ENCODE peak calls at places on chromosomes 6 and 20, in eight cellular contexts. V is Peyer's patch, I is AG09309, C is GM12878, P is choroid plexus epithelial cell, Y is foreskin fibroblast, S is NB4, Q is GM23338. Z is an unnamed sample.
A peak's percentile ranks its signal among the peaks of the same experiment; 100 is the strongest.

GRCh38 chr6:141451176-141451507 is 681.6 kb upstream of the GJE1 start:
- DNase-seq in V (no peak), I (no peak), C (no peak), P (no peak), Y (no peak), S (no peak), Q (no peak), Z (no peak)

GRCh38 chr20:17622851-17623508 is 53.1 kb downstream of the DSTN start:
- DNase-seq in V (peak; percentile 41), I (no peak), C (no peak), P (no peak), Y (no peak), S (no peak), Q (no peak), Z (no peak)

GRCh38 chr6:132270745-132271414 is 130.4 kb downstream of the MOXD1 start:
- DNase-seq in V (no peak), I (no peak), C (no peak), P (no peak), Y (peak; percentile 15), S (no peak), Q (no peak), Z (no peak)

GRCh38 chr6:36608788-36609563 is 14.8 kb downstream of the SRSF3 start:
- DNase-seq in V (no peak), I (no peak), C (no peak), P (no peak), Y (peak; percentile 47), S (no peak), Q (no peak), Z (no peak)

GRCh38 chr6:35248300-35248699 is 11.2 kb upstream of the ZNF76 start:
- DNase-seq in V (no peak), I (no peak), C (no peak), P (no peak), Y (peak; percentile 56), S (peak; percentile 25), Q (no peak), Z (no peak)

GRCh38 chr6:41064841-41065240 is 7.3 kb downstream of the OARD1 start:
- DNase-seq in V (no peak), I (no peak), C (no peak), P (no peak), Y (no peak), S (no peak), Q (no peak), Z (no peak)

GRCh38 chr6:36766649-36766945 is 69.0 kb downstream of the RAB44 start:
- DNase-seq in V (no peak), I (no peak), C (no peak), P (no peak), Y (no peak), S (no peak), Q (no peak), Z (no peak)

GRCh38 chr20:8144282-8145245 is 12.5 kb downstream of the PLCB1 start:
- DNase-seq in V (no peak), I (peak; percentile 57), C (no peak), P (peak; percentile 97), Y (peak; percentile 87), S (peak; percentile 81), Q (peak; percentile 8), Z (no peak)

GRCh38 chr6:52305948-52306767 is 21.6 kb upstream of the MCM3 start:
- DNase-seq in V (no peak), I (no peak), C (peak; percentile 85), P (no peak), Y (no peak), S (peak; percentile 52), Q (no peak), Z (no peak)

GRCh38 chr6:34172961-34173775 is 27.3 kb upstream of the GRM4 start:
- DNase-seq in V (no peak), I (no peak), C (no peak), P (no peak), Y (no peak), S (no peak), Q (no peak), Z (no peak)

GRCh38 chr6:45946887-45947286 is 68.8 kb downstream of the CLIC5 start:
- DNase-seq in V (no peak), I (no peak), C (no peak), P (peak; percentile 73), Y (peak; percentile 31), S (no peak), Q (no peak), Z (no peak)

GRCh38 chr6:1703091-1703855 is 93.6 kb downstream of the FOXC1 start:
- DNase-seq in V (no peak), I (no peak), C (no peak), P (no peak), Y (no peak), S (no peak), Q (no peak), Z (no peak)

GRCh38 chr20:46606817-46607190 is 44.5 kb downstream of the SLC13A3 start:
- DNase-seq in V (no peak), I (no peak), C (no peak), P (no peak), Y (no peak), S (no peak), Q (no peak), Z (no peak)

GRCh38 chr20:3543901-3544507 is 73.2 kb downstream of the ATRN start:
- DNase-seq in V (no peak), I (no peak), C (no peak), P (peak; percentile 66), Y (peak; percentile 4), S (no peak), Q (no peak), Z (no peak)

GRCh38 chr6:169106176-169106575 is 147.5 kb downstream of the THBS2 start:
- DNase-seq in V (no peak), I (no peak), C (no peak), P (peak; percentile 63), Y (peak; percentile 50), S (no peak), Q (no peak), Z (no peak)

GRCh38 chr20:2759143-2759542 is 41.3 kb downstream of the CPXM1 start:
- DNase-seq in V (no peak), I (no peak), C (no peak), P (no peak), Y (no peak), S (no peak), Q (no peak), Z (no peak)

GRCh38 chr6:16090452-16090851 is 38.4 kb upstream of the MYLIP start:
- DNase-seq in V (no peak), I (no peak), C (no peak), P (no peak), Y (no peak), S (no peak), Q (no peak), Z (no peak)

GRCh38 chr6:12182676-12183075 is 107.5 kb upstream of the EDN1 start:
- DNase-seq in V (no peak), I (no peak), C (no peak), P (peak; percentile 29), Y (peak; percentile 47), S (no peak), Q (no peak), Z (no peak)

GRCh38 chr6:46014054-46014453 is 1.6 kb downstream of the CLIC5 start:
- DNase-seq in V (no peak), I (no peak), C (no peak), P (no peak), Y (no peak), S (no peak), Q (no peak), Z (no peak)

GRCh38 chr20:33733654-33734576 is 2.1 kb downstream of the ZNF341 start:
- DNase-seq in V (peak; percentile 62), I (no peak), C (peak; percentile 37), P (peak; percentile 91), Y (peak; percentile 86), S (peak; percentile 87), Q (peak; percentile 49), Z (no peak)

DNA sequence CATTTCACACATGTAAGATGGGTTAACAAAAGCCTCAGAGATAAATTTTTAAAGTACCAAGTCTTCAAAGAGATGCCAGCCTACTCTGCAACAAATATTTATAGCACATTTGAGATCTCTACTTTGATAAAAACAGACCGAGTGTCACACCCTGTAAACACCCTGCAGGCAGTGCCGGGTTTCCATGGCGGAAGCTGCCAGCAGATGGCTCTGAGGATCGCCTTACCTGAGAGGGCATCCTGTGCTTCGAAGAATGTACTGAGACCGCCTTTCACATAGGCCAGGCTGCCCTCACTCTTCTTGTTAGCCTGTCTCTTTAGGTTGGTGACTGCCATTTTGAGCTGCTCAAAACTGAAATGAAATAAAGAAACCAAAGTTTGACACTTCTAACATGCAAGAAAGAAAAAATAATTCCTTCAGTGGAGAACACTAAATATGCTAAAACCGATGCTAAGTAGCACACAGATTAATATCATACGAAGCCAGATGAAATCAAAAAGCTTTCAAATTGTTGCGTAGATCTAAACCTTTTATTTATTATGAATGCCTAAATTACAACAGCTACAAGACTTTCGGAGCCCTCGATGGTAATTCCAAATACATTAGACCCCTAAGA is 39.3 kb downstream of the HUS1B start:
- DNase-seq in V (no peak), I (no peak), C (no peak), P (no peak), Y (no peak), S (peak; percentile 13), Q (peak; percentile 75), Z (no peak)
- TF ChIP-seq CTCF in V (no peak), I (no peak), C (no peak), P (no peak), Y (no peak), S (peak; percentile 9), Q (peak; percentile 76), Z (peak; percentile 11)

GRCh38 chr6:32113386-32114352 is 4.5 kb upstream of the TNXB start:
- DNase-seq in V (no peak), I (peak; percentile 81), C (no peak), P (peak; percentile 94), Y (peak; percentile 99), S (no peak), Q (peak; percentile 91), Z (peak; percentile 84)
- TF ChIP-seq CTCF in V (peak; percentile 28), I (peak; percentile 69), C (no peak), P (peak; percentile 71), Y (peak; percentile 77), S (no peak), Q (peak; percentile 59), Z (peak; percentile 46)

GRCh38 chr20:62804021-62804631 is 509 bp upstream of the OGFR start:
- DNase-seq in V (no peak), I (no peak), C (no peak), P (no peak), Y (no peak), S (peak; percentile 56), Q (no peak), Z (no peak)
- TF ChIP-seq CTCF in V (no peak), I (peak; percentile 19), C (no peak), P (peak; percentile 11), Y (no peak), S (no peak), Q (no peak), Z (peak; percentile 4)

GRCh38 chr6:104943781-104944180 is 13.1 kb upstream of the LIN28B start:
- DNase-seq in V (no peak), I (no peak), C (no peak), P (peak; percentile 43), Y (peak; percentile 42), S (peak; percentile 43), Q (no peak), Z (no peak)

GRCh38 chr6:104940881-104941693 is 15.8 kb upstream of the LIN28B start:
- DNase-seq in V (peak; percentile 54), I (no peak), C (no peak), P (peak; percentile 50), Y (peak; percentile 76), S (no peak), Q (peak; percentile 85), Z (no peak)

GRCh38 chr6:104940238-104940880 is 16.5 kb upstream of the LIN28B start:
- DNase-seq in V (no peak), I (no peak), C (no peak), P (no peak), Y (peak; percentile 9), S (no peak), Q (peak; percentile 90), Z (no peak)

GRCh38 chr6:104936766-104937535 is 20.0 kb upstream of the LIN28B start:
- DNase-seq in V (no peak), I (no peak), C (no peak), P (no peak), Y (no peak), S (no peak), Q (no peak), Z (no peak)

GRCh38 chr6:104941694-104942177 is 15.2 kb upstream of the LIN28B start:
- DNase-seq in V (no peak), I (no peak), C (no peak), P (no peak), Y (no peak), S (no peak), Q (peak; percentile 57), Z (no peak)
- TF ChIP-seq CTCF in V (no peak), I (no peak), C (no peak), P (no peak), Y (no peak), S (no peak), Q (no peak), Z (no peak)